ENCODE peak calls at places on chromosomes 12 and 14, in eight cellular contexts. A is thoracic aorta, K is A549, M is fibroblast of pulmonary artery, W is osteocyte, G is adrenal gland, H is neural crest cell, E is gastrocnemius medialis. Y is an unnamed sample.

GRCh38 chr14:22556021-22556989 is 32.7 kb downstream of the DAD1 start:
- DNase-seq in A (no peak), K (no peak), M (peak), W (no peak), G (peak), H (no peak), E (peak), Y (peak)

GRCh38 chr14:96783306-96784224 is 13.6 kb upstream of the VRK1 start:
- DNase-seq in A (no peak), K (no peak), M (no peak), W (no peak), G (no peak), H (no peak), E (no peak), Y (peak)

GRCh38 chr12:94304012-94304411 is 155.6 kb downstream of the PLXNC1 start:
- DNase-seq in A (no peak), K (no peak), M (no peak), W (no peak), G (no peak), H (no peak), E (no peak), Y (no peak)

GRCh38 chr12:131226345-131227265 is 272.9 kb downstream of the ADGRD1 start:
- DNase-seq in A (no peak), K (no peak), M (no peak), W (no peak), G (no peak), H (no peak), E (no peak), Y (no peak)

GRCh38 chr14:31268216-31268615 is 60.6 kb upstream of the HECTD1 start:
- DNase-seq in A (no peak), K (no peak), M (no peak), W (no peak), G (no peak), H (no peak), E (no peak), Y (no peak)

GRCh38 chr14:21023817-21024667 is 819 bp downstream of the NDRG2 start:
- DNase-seq in A (no peak), K (no peak), M (no peak), W (no peak), G (peak), H (no peak), E (peak), Y (no peak)

GRCh38 chr12:42361909-42362706 is 36.1 kb downstream of the PPHLN1 start:
- DNase-seq in A (no peak), K (no peak), M (no peak), W (no peak), G (no peak), H (no peak), E (no peak), Y (no peak)

GRCh38 chr14:55600784-55601561 is 21.0 kb downstream of the KTN1 start:
- DNase-seq in A (no peak), K (no peak), M (peak), W (no peak), G (no peak), H (no peak), E (no peak), Y (peak)

GRCh38 chr12:132275110-132275531 is 54.3 kb downstream of the GALNT9 start:
- DNase-seq in A (no peak), K (peak), M (peak), W (no peak), G (no peak), H (peak), E (no peak), Y (peak)

GRCh38 chr12:71578694-71579258 is 84.9 kb downstream of the ZFC3H1 start:
- DNase-seq in A (no peak), K (no peak), M (no peak), W (no peak), G (no peak), H (no peak), E (no peak), Y (no peak)

GRCh38 chr12:117002040-117002832 is 91.5 kb downstream of the FBXW8 start:
- DNase-seq in A (no peak), K (no peak), M (peak), W (no peak), G (no peak), H (no peak), E (no peak), Y (no peak)

GRCh38 chr14:73477618-73478266 is 13.0 kb upstream of the RIOX1 start:
- DNase-seq in A (no peak), K (no peak), M (peak), W (no peak), G (no peak), H (no peak), E (no peak), Y (peak)

GRCh38 chr12:4251967-4252366 is 21.6 kb upstream of the CCND2 start:
- DNase-seq in A (no peak), K (no peak), M (no peak), W (no peak), G (no peak), H (no peak), E (no peak), Y (no peak)

GRCh38 chr12:92156704-92157395 is 11.2 kb upstream of the BTG1 start:
- DNase-seq in A (no peak), K (no peak), M (no peak), W (no peak), G (no peak), H (no peak), E (no peak), Y (no peak)

GRCh38 chr12:14768823-14769405 is 34.4 kb downstream of the WBP11 start:
- DNase-seq in A (peak), K (no peak), M (peak), W (no peak), G (peak), H (no peak), E (no peak), Y (peak)

GRCh38 chr14:76112889-76113611 is 38.7 kb upstream of the GPATCH2L start:
- DNase-seq in A (no peak), K (no peak), M (no peak), W (no peak), G (no peak), H (no peak), E (no peak), Y (no peak)

GRCh38 chr12:77667101-77667500 is 163.6 kb upstream of the NAV3 start:
- DNase-seq in A (no peak), K (no peak), M (peak), W (no peak), G (no peak), H (no peak), E (no peak), Y (peak)

GRCh38 chr12:94593822-94594442 is 56.4 kb downstream of the TMCC3 start:
- DNase-seq in A (no peak), K (no peak), M (no peak), W (no peak), G (no peak), H (no peak), E (no peak), Y (no peak)

GRCh38 chr12:109731231-109731731 is 17.7 kb downstream of the FAM222A start:
- DNase-seq in A (no peak), K (no peak), M (no peak), W (no peak), G (peak), H (no peak), E (peak), Y (no peak)

GRCh38 chr14:64899958-64900357 is 14.3 kb upstream of the CHURC1 start:
- DNase-seq in A (no peak), K (no peak), M (no peak), W (no peak), G (no peak), H (no peak), E (no peak), Y (no peak)

GRCh38 chr14:59278111-59278510 is 89.6 kb downstream of the DAAM1 start:
- DNase-seq in A (no peak), K (peak), M (peak), W (no peak), G (no peak), H (no peak), E (no peak), Y (peak)

GRCh38 chr14:97107070-97107469 is 309.9 kb downstream of the VRK1 start:
- DNase-seq in A (no peak), K (peak), M (no peak), W (no peak), G (no peak), H (no peak), E (no peak), Y (peak)

GRCh38 chr14:62030387-62030786 is 268.2 kb downstream of the SNAPC1 start:
- DNase-seq in A (no peak), K (no peak), M (no peak), W (no peak), G (no peak), H (no peak), E (no peak), Y (no peak)

GRCh38 chr14:51517116-51517515 is 134.6 kb upstream of the FRMD6 start:
- DNase-seq in A (no peak), K (no peak), M (no peak), W (no peak), G (no peak), H (no peak), E (no peak), Y (no peak)

DNA sequence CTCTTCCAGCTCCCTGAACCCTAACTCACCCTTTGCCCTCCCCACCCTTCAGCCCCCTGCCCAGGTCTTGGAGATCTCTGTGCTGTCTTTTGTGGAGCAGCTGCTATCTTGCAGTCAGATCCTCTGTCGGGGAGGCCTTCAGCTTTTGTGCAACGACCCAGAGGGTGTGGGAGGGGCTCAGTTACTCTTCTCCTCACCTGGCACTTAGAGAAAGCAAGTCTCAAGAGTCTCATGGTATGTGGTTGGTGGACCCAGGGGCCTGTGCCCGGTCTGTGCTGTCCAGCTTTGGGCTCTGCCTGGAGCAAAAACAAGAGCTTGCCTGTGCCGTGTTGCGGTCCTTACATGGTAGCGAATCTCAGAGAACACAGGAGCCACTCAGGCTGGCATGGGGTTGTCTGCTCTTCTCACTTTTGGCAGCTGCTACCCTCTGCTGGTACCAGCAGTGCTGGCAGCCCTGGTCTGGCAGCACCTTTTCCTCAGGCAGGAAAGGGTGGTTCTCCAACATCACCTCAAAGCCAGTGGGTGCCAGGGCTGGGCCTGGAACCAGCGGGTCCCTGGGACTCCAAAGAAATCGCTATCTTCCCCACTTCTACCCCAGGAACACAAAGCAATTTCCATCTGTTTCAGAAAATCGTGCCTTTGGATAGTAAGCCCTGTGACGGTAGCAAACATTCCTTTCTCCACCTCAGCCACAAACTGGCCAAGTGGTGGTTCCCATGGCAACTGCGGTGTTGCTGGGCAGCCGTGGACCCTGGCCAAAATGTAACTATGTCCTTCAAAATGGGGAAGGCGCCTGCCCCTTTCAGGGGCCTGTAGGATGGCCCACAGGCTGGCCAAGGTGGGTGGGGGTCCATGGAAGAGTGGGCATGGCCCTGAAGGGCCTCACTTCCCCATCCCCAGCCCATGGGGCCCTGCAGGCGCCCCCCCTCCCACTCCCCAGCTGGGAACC is 90.0 kb downstream of the RIN3 start:
- DNase-seq in A (peak), K (no peak), M (peak), W (no peak), G (peak), H (no peak), E (peak), Y (peak)
- TF ChIP-seq CTCF in A (peak), K (peak), M (peak), W (peak), G (no peak), H (no peak), E (no peak), Y (peak)

GRCh38 chr12:44314007-44314500 is 478.2 kb downstream of the TMEM117 start:
- DNase-seq in A (no peak), K (no peak), M (no peak), W (no peak), G (no peak), H (no peak), E (no peak), Y (no peak)

GRCh38 chr12:44313188-44313587 is 477.3 kb downstream of the TMEM117 start:
- DNase-seq in A (no peak), K (no peak), M (no peak), W (no peak), G (no peak), H (no peak), E (no peak), Y (no peak)

DNA sequence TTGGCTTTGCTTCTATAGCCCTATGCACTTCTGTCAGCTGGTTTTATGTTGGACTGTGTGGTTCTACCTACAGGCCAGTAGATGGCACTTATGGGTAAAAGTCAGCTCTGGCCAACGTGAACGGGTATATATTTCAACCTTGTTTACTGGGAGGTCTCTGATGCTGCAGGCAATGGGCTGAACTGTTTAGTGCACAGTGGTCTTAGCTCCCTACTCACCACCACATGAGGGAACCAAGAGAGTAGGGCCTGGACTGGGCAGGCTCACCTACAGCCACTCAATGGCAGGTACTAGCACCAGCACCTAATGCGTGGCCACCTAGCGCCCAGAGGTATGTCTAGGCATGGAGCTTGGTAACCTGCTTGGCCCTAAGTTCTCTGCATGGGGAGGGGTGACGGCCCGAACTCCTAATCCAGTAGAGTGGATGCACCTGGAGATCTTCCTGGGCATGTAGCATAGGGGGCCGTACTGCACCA is 481.8 kb downstream of the TMEM117 start:
- DNase-seq in A (no peak), K (no peak), M (peak), W (no peak), G (no peak), H (no peak), E (no peak), Y (peak)
- TF ChIP-seq CTCF in A (no peak), K (peak), M (peak), W (peak), G (peak), H (peak), E (no peak), Y (peak)

GRCh38 chr12:115396567-115396966 is 712.6 kb upstream of the TBX3 start:
- DNase-seq in A (no peak), K (no peak), M (no peak), W (no peak), G (no peak), H (no peak), E (no peak), Y (no peak)
- TF ChIP-seq CTCF in A (no peak), K (no peak), M (no peak), W (no peak), G (no peak), H (no peak), E (no peak), Y (no peak)

GRCh38 chr14:63840981-63841380 is 11.8 kb upstream of the SYNE2 start:
- DNase-seq in A (no peak), K (no peak), M (no peak), W (peak), G (peak), H (no peak), E (no peak), Y (peak)
- TF ChIP-seq CTCF in A (no peak), K (no peak), M (no peak), W (no peak), G (no peak), H (no peak), E (no peak), Y (no peak)

DNA sequence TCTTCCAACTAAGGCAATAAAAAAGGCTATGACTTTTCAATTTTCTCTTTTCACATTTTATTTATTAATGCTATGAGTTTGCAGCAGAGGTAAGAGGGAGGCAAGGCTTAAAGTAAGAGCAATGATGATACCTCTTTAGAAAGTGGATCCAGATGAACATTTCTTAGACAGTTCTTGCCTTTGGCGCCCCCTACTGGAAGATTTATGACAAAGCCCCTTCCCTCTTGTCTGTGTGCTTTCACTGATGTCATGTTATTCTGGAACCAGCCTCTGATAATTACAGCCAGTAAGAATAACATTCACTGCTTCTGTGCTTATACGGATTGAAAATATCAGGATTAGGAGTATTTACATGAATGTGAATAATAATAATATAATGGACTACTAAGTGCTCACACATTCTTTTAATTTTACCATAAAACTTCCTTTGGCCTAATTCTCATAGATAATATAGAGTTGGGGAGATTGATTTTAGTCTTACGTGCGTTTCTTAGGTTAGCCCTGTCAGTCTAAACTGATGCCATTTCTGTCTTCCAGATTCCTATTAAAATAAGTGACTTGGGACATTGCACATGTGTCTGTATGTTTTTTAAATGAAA is 1929.9 kb upstream of the SEL1L start:
- DNase-seq in A (no peak), K (no peak), M (peak), W (no peak), G (peak), H (peak), E (no peak), Y (peak)
- TF ChIP-seq CTCF in A (peak), K (peak), M (peak), W (peak), G (peak), H (peak), E (no peak), Y (peak)

DNA sequence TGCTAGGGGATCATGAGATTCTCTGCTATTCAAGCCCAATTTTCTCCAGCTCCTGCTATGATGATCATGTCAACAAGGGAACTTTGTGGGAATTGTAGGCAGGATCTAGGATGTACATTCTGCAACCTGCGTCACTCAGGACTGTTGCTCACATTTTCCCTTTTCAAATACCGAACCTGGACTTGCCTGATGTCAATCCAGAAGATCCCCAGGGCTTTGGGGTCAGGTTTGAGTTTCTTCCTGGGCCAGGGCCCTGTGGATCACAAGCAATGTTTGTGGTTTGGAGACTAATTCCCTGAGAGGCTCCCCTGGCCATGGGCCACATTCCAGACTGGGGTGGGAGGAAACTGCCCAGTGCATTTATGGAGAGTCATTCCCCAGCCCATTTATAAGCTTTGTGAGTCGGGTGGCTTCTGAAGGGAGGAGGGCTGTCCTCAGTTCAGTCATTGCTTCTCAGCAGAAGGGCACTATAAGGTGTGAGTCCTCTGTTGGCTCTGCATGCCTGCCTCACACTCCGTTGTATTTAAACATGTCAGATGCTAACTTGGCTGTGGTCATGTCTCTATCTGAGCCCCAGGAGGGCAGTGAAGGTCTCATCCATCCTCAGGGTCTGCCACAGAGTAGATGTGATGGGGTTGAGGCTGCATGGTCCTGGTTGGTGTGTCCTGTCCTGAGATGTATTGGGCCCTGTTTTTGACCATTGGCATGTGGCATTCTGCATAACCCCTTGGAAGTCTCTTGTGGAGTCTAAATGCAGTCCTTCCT is 6.5 kb downstream of the KRT86 start:
- DNase-seq in A (no peak), K (peak), M (peak), W (peak), G (no peak), H (no peak), E (peak), Y (peak)
- TF ChIP-seq CTCF in A (no peak), K (no peak), M (no peak), W (no peak), G (no peak), H (no peak), E (no peak), Y (no peak)

DNA sequence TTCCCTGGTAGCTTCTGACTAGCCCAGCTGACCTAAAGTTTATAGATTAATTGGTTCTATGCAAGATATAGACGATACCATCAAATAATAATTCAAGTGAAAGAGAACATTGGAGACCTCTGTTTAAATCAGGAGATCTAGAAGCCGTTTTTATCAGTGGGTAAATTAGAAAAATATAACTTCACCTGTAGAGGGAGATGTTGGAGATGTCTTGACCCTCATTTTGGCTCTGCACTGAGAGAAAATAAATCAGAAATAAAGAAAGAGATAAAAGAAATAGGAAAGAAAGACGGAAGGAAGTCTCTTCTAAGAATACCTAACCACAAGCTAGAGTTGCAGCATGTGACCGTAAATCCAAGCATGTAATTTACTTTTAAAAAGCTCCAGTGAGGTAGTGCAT is 684.5 kb downstream of the C12orf50 start:
- DNase-seq in A (no peak), K (no peak), M (peak), W (no peak), G (no peak), H (no peak), E (no peak), Y (peak)
- TF ChIP-seq CTCF in A (no peak), K (peak), M (peak), W (peak), G (no peak), H (no peak), E (no peak), Y (no peak)

GRCh38 chr12:112447106-112447505 is 28.4 kb downstream of the PTPN11 start:
- DNase-seq in A (no peak), K (no peak), M (no peak), W (no peak), G (no peak), H (no peak), E (no peak), Y (no peak)

GRCh38 chr12:112446008-112446725 is 27.4 kb downstream of the PTPN11 start:
- DNase-seq in A (no peak), K (no peak), M (no peak), W (no peak), G (no peak), H (no peak), E (no peak), Y (no peak)

GRCh38 chr12:112456029-112456428 is 37.3 kb downstream of the PTPN11 start:
- DNase-seq in A (no peak), K (no peak), M (no peak), W (no peak), G (no peak), H (no peak), E (no peak), Y (no peak)

GRCh38 chr12:112450725-112451124 is 32.0 kb downstream of the PTPN11 start:
- DNase-seq in A (no peak), K (no peak), M (no peak), W (no peak), G (no peak), H (no peak), E (no peak), Y (no peak)
- TF ChIP-seq CTCF in A (no peak), K (peak), M (no peak), W (no peak), G (no peak), H (peak), E (no peak), Y (no peak)

Y was measured in MCF 10A.